ENCODE peak calls at places on chromosomes 4 and X, in eight cellular contexts. Z, X, Q, Y, I, V, P and F are unnamed samples.

GRCh38 chr4:182843813-182844325 is 73.3 kb downstream of the DCTD start:
- DNase-seq in P (no peak), V (no peak), X (no peak), Z (no peak), Q (no peak), Y (no peak), I (no peak), F (no peak)

GRCh38 chr4:131430302-131430701 is 1718.8 kb upstream of the PCDH10 start:
- DNase-seq in V (peak; percentile 0), Y (no peak), Q (no peak), I (peak; percentile 22), X (no peak), Z (no peak), P (no peak), F (no peak)

GRCh38 chr4:186074189-186074588 is 5.2 kb downstream of the TLR3 start:
- DNase-seq in P (no peak), I (no peak), X (no peak), V (peak; percentile 2), Q (no peak), Z (no peak), Y (no peak), F (no peak)

GRCh38 chr4:186876961-186877626 is 153.4 kb upstream of the FAT1 start:
- DNase-seq in Q (no peak), X (no peak), Y (no peak), V (no peak), P (no peak), Z (no peak), I (no peak), F (no peak)

GRCh38 chr4:176187610-176188009 is 7.8 kb downstream of the SPATA4 start:
- DNase-seq in I (no peak), V (peak; percentile 39), Z (no peak), Y (peak; percentile 62), P (no peak), Q (no peak), X (no peak), F (peak; percentile 90)

GRCh38 chrX:152958047-152958446 is 35.9 kb downstream of the PNMA5 start:
- DNase-seq in Z (no peak), Q (no peak), I (peak; percentile 8), P (no peak), V (no peak), X (no peak), Y (peak; percentile 20), F (no peak)

GRCh38 chrX:95346854-95347253 is 1337.8 kb upstream of the DIAPH2 start:
- DNase-seq in Y (no peak), Z (no peak), X (no peak), P (no peak), I (peak; percentile 8), V (peak; percentile 3), Q (no peak), F (no peak)

GRCh38 chr4:20506827-20507226 is 193.4 kb upstream of the PACRGL start:
- DNase-seq in P (no peak), X (no peak), Z (peak; percentile 55), V (peak; percentile 90), Q (no peak), Y (peak; percentile 61), I (no peak), F (no peak)

GRCh38 chr4:64105903-64106302 is 303.3 kb downstream of the TECRL start:
- DNase-seq in Z (no peak), I (no peak), V (no peak), Q (no peak), X (no peak), P (no peak), Y (no peak), F (no peak)

GRCh38 chr4:188110741-188111458 is 1.5 kb upstream of the TRIML2 start:
- DNase-seq in Z (no peak), Y (no peak), V (peak; percentile 18), Q (no peak), I (no peak), X (no peak), P (peak; percentile 71), F (no peak)

GRCh38 chr4:182294436-182294835 is 51.2 kb downstream of the TENM3 start:
- DNase-seq in Z (no peak), P (no peak), Q (peak; percentile 8), V (no peak), I (no peak), Y (peak; percentile 48), X (no peak), F (no peak)

GRCh38 chr4:42397635-42398447 is 553 bp downstream of the SHISA3 start:
- DNase-seq in X (peak; percentile 81), V (no peak), P (no peak), Z (no peak), I (peak; percentile 75), Y (peak; percentile 17), Q (no peak), F (no peak)

GRCh38 chr4:42396361-42397255 is 680 bp upstream of the SHISA3 start:
- DNase-seq in X (no peak), V (no peak), I (peak; percentile 46), Y (no peak), Q (no peak), Z (no peak), P (no peak), F (no peak)

GRCh38 chr4:42399393-42399792 is 2.1 kb downstream of the SHISA3 start:
- DNase-seq in Z (no peak), Y (no peak), X (no peak), I (peak; percentile 38), P (no peak), V (no peak), Q (no peak), F (no peak)

GRCh38 chr4:42397256-42397634 is at the start of gene SHISA3:
- DNase-seq in X (peak; percentile 71), Y (no peak), Z (no peak), I (peak; percentile 84), P (peak; percentile 4), V (no peak), Q (no peak), F (no peak)

DNA sequence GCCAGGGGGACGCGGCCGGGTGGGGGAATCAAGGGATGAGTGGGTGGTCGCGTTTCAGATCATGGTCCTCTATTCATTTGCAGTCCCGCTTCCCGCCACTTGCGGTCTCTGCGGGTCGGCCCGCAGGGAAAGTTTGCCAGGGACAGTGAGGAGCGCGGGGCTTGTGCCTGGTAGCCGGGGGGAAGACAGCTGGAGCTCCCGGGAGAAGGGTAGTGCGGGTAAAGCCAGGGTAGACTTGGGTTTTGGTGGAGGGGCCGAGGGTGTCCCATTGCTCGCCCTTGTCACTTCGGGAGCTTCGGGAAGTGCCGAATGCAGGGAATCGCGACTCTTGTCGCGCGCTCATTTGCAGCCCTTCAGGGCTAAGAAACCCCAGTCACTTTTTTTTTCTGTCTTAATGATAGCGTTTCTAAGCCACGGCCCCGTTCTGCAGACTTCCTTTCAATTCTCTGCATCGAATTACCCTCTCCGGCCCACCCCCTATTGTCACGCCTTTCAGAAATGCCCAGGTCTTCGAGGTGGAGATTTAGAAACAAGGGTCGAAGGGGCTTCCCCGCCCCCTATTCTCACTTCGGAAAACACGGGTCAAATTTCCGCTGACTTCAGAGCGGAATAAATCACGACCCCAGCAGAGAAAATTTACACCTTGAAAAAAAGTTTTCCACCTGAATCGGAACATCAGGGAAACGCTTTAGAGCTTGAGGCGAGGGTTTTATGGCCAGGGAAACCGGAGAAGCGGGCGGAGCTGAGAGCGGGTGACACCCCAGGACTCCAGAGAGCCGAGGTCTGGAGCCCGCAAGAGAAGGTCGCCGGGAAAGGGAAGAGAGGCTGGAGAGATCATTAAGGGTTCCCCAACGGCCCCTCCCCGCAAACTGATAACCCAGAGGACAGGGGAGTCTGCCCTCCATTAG is 1.4 kb downstream of the SHISA3 start:
- DNase-seq in I (peak; percentile 73), V (no peak), Y (no peak), X (no peak), Z (no peak), Q (no peak), P (no peak), F (no peak)
- TF ChIP-seq CTCF in I (no peak), V (no peak), Y (no peak), X (no peak), Z (no peak), Q (no peak), P (no peak), F (peak; percentile 15)

DNA sequence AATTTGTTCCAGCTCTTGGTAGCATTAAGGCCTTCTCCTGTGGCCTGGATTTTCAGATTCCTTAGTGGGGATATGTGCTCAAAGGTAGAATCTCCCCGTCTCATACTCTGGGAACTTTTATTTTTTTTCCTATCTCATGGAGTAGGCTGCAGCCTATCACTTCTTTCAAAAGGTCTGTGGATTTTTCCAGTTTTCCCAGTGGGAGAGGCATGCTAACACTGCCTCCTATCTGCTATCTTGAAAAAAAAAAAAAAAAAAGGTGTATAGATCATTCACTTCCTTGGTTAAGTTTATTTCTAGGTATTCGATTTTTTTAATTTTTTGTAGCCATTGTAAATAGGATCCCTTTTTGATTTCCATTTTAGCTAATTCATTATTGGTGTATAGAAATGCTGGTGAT is 67.1 kb downstream of the IL15 start:
- DNase-seq in Z (no peak), I (no peak), Y (no peak), X (no peak), Q (no peak), P (no peak), V (no peak), F (no peak)
- H3K4me3 ChIP-seq in Z (no peak overlapping the region), I (no peak overlapping the region), Y (no peak overlapping the region), X (no peak overlapping the region), Q (no peak overlapping the region), P (no peak overlapping the region), V (no peak overlapping the region), F (no peak overlapping the region)

DNA sequence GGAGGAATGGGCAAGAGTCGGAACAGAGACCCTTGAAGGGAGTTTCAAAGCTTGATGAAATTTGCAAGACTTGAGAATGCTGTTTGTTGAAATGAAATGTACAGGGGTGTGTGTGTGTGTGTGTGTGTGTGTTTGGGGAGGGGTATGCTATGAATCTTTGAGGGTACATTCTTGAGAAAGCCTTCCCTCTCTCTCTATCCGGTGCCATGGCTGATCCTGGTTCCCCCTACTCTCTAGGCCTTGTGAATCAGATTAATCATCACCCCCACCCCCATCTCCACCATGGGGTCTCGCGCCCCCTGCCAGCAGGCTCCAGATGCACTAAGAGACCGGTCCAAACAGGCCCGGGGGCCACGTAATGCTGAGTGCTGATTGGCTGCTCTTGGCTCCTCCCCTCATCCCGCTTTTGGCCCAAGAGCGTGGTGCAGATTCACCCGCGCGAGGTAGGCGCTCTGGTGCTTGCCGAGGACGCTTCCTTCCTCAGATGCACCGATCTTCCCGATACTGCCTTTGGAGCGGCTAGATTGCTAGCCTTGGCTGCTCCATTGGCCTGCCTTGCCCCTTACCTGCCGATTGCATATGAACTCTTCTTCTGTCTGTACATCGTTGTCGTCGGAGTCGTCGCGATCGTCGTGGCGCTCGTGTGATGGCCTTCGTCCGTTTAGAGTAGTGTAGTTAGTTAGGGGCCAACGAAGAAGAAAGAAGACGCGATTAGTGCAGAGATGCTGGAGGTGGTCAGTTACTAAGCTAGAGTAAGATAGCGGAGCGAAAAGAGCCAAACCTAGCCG is at the start of gene HTR2C:
- DNase-seq in Q (no peak), V (no peak), Z (no peak), X (peak; percentile 44), Y (no peak), I (peak; percentile 66), P (no peak), F (no peak)
- TF ChIP-seq CTCF in Q (no peak), V (no peak), Z (no peak), X (no peak), Y (no peak), I (peak; percentile 36), P (no peak), F (no peak)

DNA sequence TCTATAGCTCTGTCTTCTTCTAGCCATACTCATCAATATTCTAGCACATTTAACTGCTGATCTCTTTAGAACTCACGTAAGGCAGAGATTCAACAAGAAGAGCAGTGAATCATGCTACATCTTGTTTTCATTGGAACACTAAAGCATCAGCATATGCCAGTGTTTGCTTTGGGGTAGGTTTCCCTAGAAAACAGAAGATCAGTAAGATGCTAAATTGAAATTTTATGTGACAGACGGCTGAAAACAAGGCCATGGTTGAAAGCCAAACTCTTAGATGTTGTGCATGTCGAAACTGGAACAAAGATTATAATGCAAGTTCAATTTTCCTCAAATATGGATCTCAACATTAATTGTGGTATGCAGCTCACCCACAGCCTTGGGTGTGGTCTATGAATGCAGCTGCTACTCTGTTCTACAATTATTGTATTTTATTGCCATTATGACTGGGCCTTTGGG is 107.6 kb downstream of the PDLIM5 start:
- DNase-seq in V (peak; percentile 57), X (no peak), Y (peak; percentile 73), Q (no peak), Z (no peak), P (no peak), I (no peak), F (no peak)
- H3K4me3 ChIP-seq in V (no peak overlapping the region), X (no peak overlapping the region), Y (no peak overlapping the region), Q (no peak overlapping the region), Z (no peak overlapping the region), P (no peak overlapping the region), I (no peak overlapping the region), F (no peak overlapping the region)